ENCODE peak calls at places on chromosomes 6 and 20, in ten cellular contexts. One of them, this sample, is unnamed.
A peak's percentile ranks its signal among the peaks of the same experiment; 100 is the strongest.

GRCh38 chr6:53524455-53524815 is 20.5 kb downstream of the GCLC start:
- DNase-seq in SK-N-SH: no peak
- DNase-seq in K562: no peak
- DNase-seq in HCT116: no peak
- DNase-seq in spleen: no peak
- DNase-seq in suprapubic skin: no peak
- DNase-seq in stomach: no peak
- DNase-seq in GM12878: no peak
- DNase-seq in upper lobe of left lung: no peak
- DNase-seq in transverse colon: no peak
- DNase-seq in this sample: peak; percentile 43

GRCh38 chr20:44011251-44011940 is 96.7 kb downstream of the TOX2 start:
- DNase-seq in SK-N-SH: peak; percentile 76
- DNase-seq in K562: no peak
- DNase-seq in HCT116: no peak
- DNase-seq in spleen: no peak
- DNase-seq in suprapubic skin: no peak
- DNase-seq in stomach: no peak
- DNase-seq in GM12878: no peak
- DNase-seq in upper lobe of left lung: no peak
- DNase-seq in transverse colon: no peak
- DNase-seq in this sample: no peak

GRCh38 chr6:127547909-127548649 is 28.9 kb upstream of the C6orf58 start:
- DNase-seq in SK-N-SH: no peak
- DNase-seq in K562: no peak
- DNase-seq in HCT116: no peak
- DNase-seq in spleen: no peak
- DNase-seq in suprapubic skin: no peak
- DNase-seq in stomach: no peak
- DNase-seq in GM12878: no peak
- DNase-seq in upper lobe of left lung: no peak
- DNase-seq in transverse colon: no peak
- DNase-seq in this sample: no peak

GRCh38 chr6:144033816-144034540 is 25.9 kb upstream of the PLAGL1 start:
- DNase-seq in SK-N-SH: no peak
- DNase-seq in K562: peak; percentile 32
- DNase-seq in HCT116: no peak
- DNase-seq in spleen: no peak
- DNase-seq in suprapubic skin: no peak
- DNase-seq in stomach: no peak
- DNase-seq in GM12878: no peak
- DNase-seq in upper lobe of left lung: no peak
- DNase-seq in transverse colon: no peak
- DNase-seq in this sample: no peak

GRCh38 chr6:39195792-39196385 is 33.4 kb downstream of the KCNK5 start:
- DNase-seq in SK-N-SH: no peak
- DNase-seq in K562: no peak
- DNase-seq in HCT116: no peak
- DNase-seq in spleen: no peak
- DNase-seq in suprapubic skin: no peak
- DNase-seq in stomach: no peak
- DNase-seq in GM12878: no peak
- DNase-seq in upper lobe of left lung: no peak
- DNase-seq in transverse colon: no peak
- DNase-seq in this sample: no peak

GRCh38 chr20:45308078-45308778 is at the start of gene MATN4:
- DNase-seq in SK-N-SH: no peak
- DNase-seq in K562: no peak
- DNase-seq in HCT116: no peak
- DNase-seq in spleen: no peak
- DNase-seq in suprapubic skin: no peak
- DNase-seq in stomach: peak; percentile 77
- DNase-seq in GM12878: no peak
- DNase-seq in upper lobe of left lung: peak; percentile 89
- DNase-seq in transverse colon: peak; percentile 56
- DNase-seq in this sample: no peak

GRCh38 chr20:3711418-3712043 is 869 bp downstream of the SIGLEC1 start:
- DNase-seq in SK-N-SH: no peak
- DNase-seq in K562: no peak
- DNase-seq in HCT116: no peak
- DNase-seq in spleen: peak; percentile 4
- DNase-seq in suprapubic skin: no peak
- DNase-seq in stomach: no peak
- DNase-seq in GM12878: no peak
- DNase-seq in upper lobe of left lung: no peak
- DNase-seq in transverse colon: no peak
- DNase-seq in this sample: no peak

GRCh38 chr6:21613809-21614208 is 20.3 kb downstream of the SOX4 start:
- DNase-seq in SK-N-SH: no peak
- DNase-seq in K562: no peak
- DNase-seq in HCT116: no peak
- DNase-seq in spleen: no peak
- DNase-seq in suprapubic skin: no peak
- DNase-seq in stomach: no peak
- DNase-seq in GM12878: no peak
- DNase-seq in upper lobe of left lung: no peak
- DNase-seq in transverse colon: no peak
- DNase-seq in this sample: no peak

GRCh38 chr6:143368426-143368825 is 82.1 kb downstream of the ADAT2 start:
- DNase-seq in SK-N-SH: no peak
- DNase-seq in K562: peak; percentile 35
- DNase-seq in HCT116: no peak
- DNase-seq in spleen: no peak
- DNase-seq in suprapubic skin: no peak
- DNase-seq in stomach: no peak
- DNase-seq in GM12878: peak; percentile 56
- DNase-seq in upper lobe of left lung: no peak
- DNase-seq in transverse colon: no peak
- DNase-seq in this sample: no peak

GRCh38 chr6:3227363-3228045 is at the start of gene TUBB2B:
- DNase-seq in SK-N-SH: peak; percentile 97
- DNase-seq in K562: no peak
- DNase-seq in HCT116: no peak
- DNase-seq in spleen: no peak
- DNase-seq in suprapubic skin: no peak
- DNase-seq in stomach: no peak
- DNase-seq in GM12878: no peak
- DNase-seq in upper lobe of left lung: peak; percentile 85
- DNase-seq in transverse colon: no peak
- DNase-seq in this sample: peak; percentile 18
- TF ChIP-seq POLR2AphosphoS5 in SK-N-SH: peak; percentile 99
- TF ChIP-seq POLR2AphosphoS5 in K562: no peak
- TF ChIP-seq POLR2AphosphoS5 in HCT116: no peak
- TF ChIP-seq POLR2AphosphoS5 in spleen: no peak
- TF ChIP-seq POLR2AphosphoS5 in suprapubic skin: no peak
- TF ChIP-seq POLR2AphosphoS5 in stomach: no peak
- TF ChIP-seq POLR2AphosphoS5 in GM12878: no peak
- TF ChIP-seq POLR2AphosphoS5 in upper lobe of left lung: no peak
- TF ChIP-seq POLR2AphosphoS5 in transverse colon: no peak
- TF ChIP-seq POLR2AphosphoS5 in this sample: no peak

DNA sequence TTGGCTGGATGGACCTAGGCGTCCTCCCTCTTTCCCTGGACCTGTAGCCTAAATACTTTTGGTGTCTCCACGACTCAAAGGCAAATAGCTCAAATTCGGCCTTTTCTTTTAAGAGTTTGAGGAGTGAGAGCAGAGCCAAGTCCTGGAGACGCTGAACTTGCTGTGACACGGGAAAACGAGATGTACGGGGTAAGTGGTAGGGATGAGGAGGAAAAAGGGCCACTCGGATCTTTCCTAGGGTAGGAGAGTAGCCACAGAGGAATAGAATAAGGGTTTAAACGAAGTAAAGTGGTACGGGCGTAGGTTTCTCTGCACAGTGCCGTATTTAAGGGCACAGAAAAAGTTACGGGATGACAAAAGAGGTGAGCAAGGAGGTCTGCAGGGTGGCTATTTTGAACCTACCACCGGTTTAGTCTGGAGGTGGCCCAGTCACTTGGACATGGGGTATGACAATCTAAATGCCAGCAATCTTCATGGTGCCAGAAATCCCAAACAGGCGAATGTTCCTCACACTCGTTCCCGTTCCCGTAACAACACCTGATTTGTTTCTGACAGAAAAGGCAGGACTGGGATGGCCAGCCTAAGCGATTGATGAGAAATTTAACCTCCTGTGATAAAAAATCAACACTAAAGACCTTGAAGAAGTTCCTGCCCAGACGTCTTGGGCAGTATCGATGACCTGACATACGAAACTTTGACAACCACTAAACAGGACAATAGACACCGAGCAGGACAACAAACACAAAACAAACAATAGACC is 149.3 kb downstream of the TRIM27 start:
- DNase-seq in SK-N-SH: no peak
- DNase-seq in K562: no peak
- DNase-seq in HCT116: no peak
- DNase-seq in spleen: no peak
- DNase-seq in suprapubic skin: no peak
- DNase-seq in stomach: no peak
- DNase-seq in GM12878: no peak
- DNase-seq in upper lobe of left lung: no peak
- DNase-seq in transverse colon: no peak
- DNase-seq in this sample: no peak
- H3K9me3 ChIP-seq in SK-N-SH: no peaks in the 10 kb centered on the region
- H3K9me3 ChIP-seq in K562: no peaks in the 10 kb centered on the region
- H3K9me3 ChIP-seq in HCT116: no peaks in the 10 kb centered on the region
- H3K9me3 ChIP-seq in spleen: peaks cover 41% of the 10 kb centered on the region
- H3K9me3 ChIP-seq in suprapubic skin: no peaks in the 10 kb centered on the region
- H3K9me3 ChIP-seq in stomach: no peaks in the 10 kb centered on the region
- H3K9me3 ChIP-seq in GM12878: peaks cover 2% of the 10 kb centered on the region
- H3K9me3 ChIP-seq in upper lobe of left lung: no peaks in the 10 kb centered on the region
- H3K9me3 ChIP-seq in transverse colon: no peaks in the 10 kb centered on the region
- H3K9me3 ChIP-seq in this sample: no peaks in the 10 kb centered on the region

GRCh38 chr6:73362358-73362757 is at the start of gene KHDC3L:
- DNase-seq in SK-N-SH: no peak
- DNase-seq in K562: no peak
- DNase-seq in HCT116: no peak
- DNase-seq in spleen: no peak
- DNase-seq in suprapubic skin: no peak
- DNase-seq in stomach: no peak
- DNase-seq in GM12878: no peak
- DNase-seq in upper lobe of left lung: peak; percentile 49
- DNase-seq in transverse colon: no peak
- DNase-seq in this sample: no peak
- TF ChIP-seq POLR2AphosphoS5 in SK-N-SH: no peak
- TF ChIP-seq POLR2AphosphoS5 in K562: no peak
- TF ChIP-seq POLR2AphosphoS5 in HCT116: no peak
- TF ChIP-seq POLR2AphosphoS5 in spleen: no peak
- TF ChIP-seq POLR2AphosphoS5 in suprapubic skin: no peak
- TF ChIP-seq POLR2AphosphoS5 in stomach: no peak
- TF ChIP-seq POLR2AphosphoS5 in GM12878: no peak
- TF ChIP-seq POLR2AphosphoS5 in upper lobe of left lung: no peak
- TF ChIP-seq POLR2AphosphoS5 in transverse colon: no peak
- TF ChIP-seq POLR2AphosphoS5 in this sample: no peak

DNA sequence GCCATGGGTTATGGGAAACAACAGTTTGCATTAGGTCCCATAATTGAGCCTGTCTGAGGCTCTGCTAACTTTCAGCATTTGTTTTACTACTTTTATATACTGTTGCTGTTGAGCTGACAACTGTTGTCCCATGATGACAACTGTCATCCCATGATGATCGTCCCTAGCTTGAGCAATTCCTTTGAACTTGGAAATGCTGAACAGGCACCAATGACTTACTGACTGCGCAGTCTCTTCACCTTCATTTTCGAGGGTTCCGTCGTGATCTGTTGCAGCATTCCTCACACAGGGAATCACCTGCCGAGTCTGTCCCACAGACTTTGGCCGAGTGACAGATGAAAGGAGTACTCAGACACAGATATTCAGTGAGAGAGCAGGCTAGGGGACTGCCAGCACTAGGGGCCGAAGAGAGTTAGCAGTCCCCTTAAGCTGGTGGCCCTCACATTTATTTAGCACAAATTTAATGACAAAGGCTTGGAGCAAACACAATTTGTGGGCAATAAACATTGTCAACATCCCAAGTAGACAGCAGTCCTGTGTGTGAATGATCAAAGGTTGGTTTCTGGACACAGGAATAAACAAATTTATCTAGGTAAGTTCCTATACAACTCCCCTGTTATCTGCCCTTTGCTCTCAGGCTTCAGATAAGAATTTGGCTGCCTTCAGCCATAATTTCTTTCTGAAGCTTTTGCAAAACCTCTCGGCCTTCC is 10.0 kb upstream of the TBC1D20 start:
- DNase-seq in SK-N-SH: no peak
- DNase-seq in K562: no peak
- DNase-seq in HCT116: no peak
- DNase-seq in spleen: no peak
- DNase-seq in suprapubic skin: no peak
- DNase-seq in stomach: no peak
- DNase-seq in GM12878: no peak
- DNase-seq in upper lobe of left lung: no peak
- DNase-seq in transverse colon: no peak
- DNase-seq in this sample: no peak
- H3K9me3 ChIP-seq in SK-N-SH: peaks cover 8% of the 10 kb centered on the region
- H3K9me3 ChIP-seq in K562: peaks cover 4% of the 10 kb centered on the region
- H3K9me3 ChIP-seq in HCT116: no peaks in the 10 kb centered on the region
- H3K9me3 ChIP-seq in spleen: peaks cover 15% of the 10 kb centered on the region
- H3K9me3 ChIP-seq in suprapubic skin: no peaks in the 10 kb centered on the region
- H3K9me3 ChIP-seq in stomach: peaks cover 30% of the 10 kb centered on the region
- H3K9me3 ChIP-seq in GM12878: peaks cover 4% of the 10 kb centered on the region
- H3K9me3 ChIP-seq in upper lobe of left lung: no peaks in the 10 kb centered on the region
- H3K9me3 ChIP-seq in transverse colon: peaks cover 8% of the 10 kb centered on the region
- H3K9me3 ChIP-seq in this sample: no peaks in the 10 kb centered on the region

This sample was measured in endothelial cell of umbilical vein.